ENCODE peak calls at places on chromosome 11, in ten cellular contexts. W is astrocyte of the spinal cord, E is uterus, X is Peyer's patch, O is HFF-Myc, U is NB4, L is heart right ventricle, Q is ovary, M is A549, N is neural progenitor cell. Z is an unnamed sample.

GRCh38 chr11:3873712-3874349 is 18.4 kb downstream of the STIM1 start:
- DNase-seq in N (no peak), E (no peak), U (peak; percentile 59), L (no peak), O (no peak), W (no peak), Q (no peak), M (no peak), X (no peak), Z (no peak)

GRCh38 chr11:95358516-95359322 is 127.7 kb upstream of the SESN3 start:
- DNase-seq in X (no peak), W (no peak), U (no peak), O (no peak), Q (no peak), M (peak; percentile 1), N (no peak), E (no peak), L (peak; percentile 40), Z (no peak)

GRCh38 chr11:65716774-65717405 is 3.7 kb downstream of the RNASEH2C start:
- DNase-seq in M (no peak), X (no peak), N (no peak), L (no peak), U (no peak), Q (no peak), W (no peak), E (no peak), O (no peak), Z (no peak)

GRCh38 chr11:58900479-58901420 is 38.5 kb upstream of the GLYATL1 start:
- DNase-seq in U (peak; percentile 73), L (peak; percentile 57), N (peak; percentile 93), X (peak; percentile 37), W (peak; percentile 92), Q (no peak), M (peak; percentile 85), E (no peak), O (no peak), Z (no peak)

GRCh38 chr11:118687906-118688305 is 8.5 kb upstream of the TREH start:
- DNase-seq in L (no peak), E (no peak), X (no peak), O (no peak), U (no peak), Q (no peak), W (no peak), N (no peak), M (no peak), Z (no peak)

GRCh38 chr11:61532136-61533038 is 23.8 kb downstream of the LRRC10B start:
- DNase-seq in U (peak; percentile 47), N (peak; percentile 76), W (no peak), L (no peak), Q (no peak), E (no peak), M (peak; percentile 49), O (no peak), X (peak; percentile 18), Z (no peak)

GRCh38 chr11:32830796-32831195 is 1.1 kb downstream of the PRRG4 start:
- DNase-seq in O (no peak), X (no peak), Q (no peak), L (no peak), N (no peak), U (no peak), W (no peak), M (no peak), E (no peak), Z (no peak)

GRCh38 chr11:16363709-16364108 is 7.4 kb upstream of the SOX6 start:
- DNase-seq in W (no peak), E (no peak), U (no peak), M (no peak), X (no peak), L (no peak), N (no peak), O (no peak), Q (no peak), Z (no peak)

GRCh38 chr11:13118194-13118593 is 109.1 kb downstream of the RASSF10 start:
- DNase-seq in M (peak; percentile 76), L (no peak), X (no peak), W (peak; percentile 95), U (no peak), E (no peak), N (no peak), Q (no peak), O (peak; percentile 89), Z (no peak)

GRCh38 chr11:87451400-87451799 is 413.7 kb downstream of the TMEM135 start:
- DNase-seq in U (no peak), X (no peak), W (peak; percentile 9), M (no peak), Q (no peak), N (peak; percentile 28), L (no peak), O (no peak), E (no peak), Z (no peak)

GRCh38 chr11:11263238-11264030 is 89.6 kb downstream of the CSNK2A3 start:
- DNase-seq in O (peak; percentile 14), U (no peak), L (no peak), M (no peak), N (no peak), X (no peak), E (peak; percentile 65), W (no peak), Q (no peak), Z (no peak)

GRCh38 chr11:67483901-67484665 is 1.3 kb downstream of the AIP start:
- DNase-seq in O (no peak), E (no peak), M (no peak), X (peak; percentile 46), U (peak; percentile 19), N (no peak), Q (no peak), W (no peak), L (no peak), Z (peak; percentile 73)

GRCh38 chr11:65426839-65427690 is 4.5 kb downstream of the NEAT1 start:
- DNase-seq in M (peak; percentile 80), E (no peak), O (no peak), W (peak; percentile 68), U (peak; percentile 33), N (no peak), L (no peak), X (peak; percentile 44), Q (peak; percentile 62), Z (peak; percentile 76)

GRCh38 chr11:65911682-65912568 is 6.9 kb downstream of the C11orf68 start:
- DNase-seq in L (peak; percentile 64), W (peak; percentile 73), N (peak; percentile 67), M (peak; percentile 79), Q (peak; percentile 82), E (peak; percentile 79), U (peak; percentile 77), X (no peak), O (no peak), Z (no peak)

DNA sequence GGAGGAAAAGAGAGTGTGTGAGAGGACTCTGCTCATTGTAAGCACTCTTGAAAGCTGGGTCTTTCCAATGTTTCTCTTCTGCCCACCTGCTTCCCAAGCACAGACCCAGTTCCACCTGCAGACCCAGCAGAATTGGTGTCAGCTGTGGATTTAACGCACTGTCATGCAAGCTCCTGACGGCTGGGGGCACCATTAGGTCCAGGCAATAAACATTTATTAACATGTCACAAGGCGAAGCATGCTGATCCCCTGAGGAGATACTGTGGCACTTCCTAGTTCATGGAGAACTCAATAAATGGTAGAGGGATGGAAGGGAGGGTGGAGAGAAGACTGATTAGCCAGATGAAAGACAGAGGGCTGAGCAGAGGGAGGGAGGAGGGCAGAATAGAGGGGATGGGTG is 68.3 kb upstream of the TSPAN18 start:
- DNase-seq in E (no peak), W (no peak), N (peak; percentile 35), Q (no peak), U (peak; percentile 29), O (no peak), L (no peak), M (peak; percentile 23), X (no peak), Z (no peak)
- TF ChIP-seq CTCF in E (no peak), W (peak; percentile 24), N (peak; percentile 45), Q (no peak), U (no peak), O (no peak), L (peak; percentile 25), M (no peak), X (peak; percentile 23), Z (no peak)

DNA sequence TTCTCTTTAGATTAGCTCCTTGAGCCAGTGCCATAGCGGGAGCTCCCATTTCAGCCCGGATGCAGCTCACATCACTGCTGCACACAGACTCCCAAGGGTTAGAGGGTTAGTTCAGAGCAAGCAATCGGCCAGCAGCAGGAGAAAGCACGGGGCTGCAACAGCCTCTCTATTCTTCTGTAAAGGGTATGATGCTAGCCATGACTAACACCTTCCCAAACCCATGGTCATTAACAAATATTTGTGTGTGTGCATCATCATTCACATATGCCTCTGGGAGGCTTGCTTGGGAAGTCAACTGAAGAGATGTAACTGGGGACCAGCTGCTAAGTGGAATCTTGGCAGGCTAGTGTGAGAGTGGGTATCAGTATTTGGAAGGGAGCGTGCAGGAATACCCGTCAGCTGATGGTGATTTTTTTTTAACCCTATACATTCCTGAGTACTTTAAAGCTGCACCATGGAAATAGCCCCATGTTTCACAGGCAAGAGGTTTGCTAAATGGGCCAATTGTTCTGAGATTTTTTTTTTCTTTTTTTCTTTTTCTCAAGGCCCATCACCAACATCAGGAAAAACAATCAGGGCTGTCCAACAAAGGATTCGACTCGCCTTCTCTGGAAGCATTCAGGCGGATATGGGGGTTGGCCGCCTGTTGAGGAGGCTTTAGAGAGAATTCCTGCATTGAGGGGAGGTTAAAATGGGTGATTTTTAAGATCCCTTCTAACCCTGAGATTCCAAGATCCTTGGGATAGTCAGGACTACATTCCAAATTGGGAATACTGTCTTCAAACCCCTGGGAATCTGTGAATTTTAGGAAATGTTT is 33.2 kb upstream of the CCDC89 start:
- DNase-seq in M (peak; percentile 91), X (no peak), N (peak; percentile 90), U (no peak), E (no peak), O (peak; percentile 95), Q (no peak), W (peak; percentile 98), L (peak; percentile 46), Z (peak; percentile 82)
- H3K4me3 ChIP-seq in M (peak overlapping the region; percentile 41), X (no peak overlapping the region), N (peak overlapping the region; percentile 41), U (no peak overlapping the region), E (no peak overlapping the region), O (peak overlapping the region; percentile 35), Q (no peak overlapping the region), W (peak overlapping the region; percentile 43), L (peak overlapping the region; percentile 43), Z (peak overlapping the region; percentile 62)

DNA sequence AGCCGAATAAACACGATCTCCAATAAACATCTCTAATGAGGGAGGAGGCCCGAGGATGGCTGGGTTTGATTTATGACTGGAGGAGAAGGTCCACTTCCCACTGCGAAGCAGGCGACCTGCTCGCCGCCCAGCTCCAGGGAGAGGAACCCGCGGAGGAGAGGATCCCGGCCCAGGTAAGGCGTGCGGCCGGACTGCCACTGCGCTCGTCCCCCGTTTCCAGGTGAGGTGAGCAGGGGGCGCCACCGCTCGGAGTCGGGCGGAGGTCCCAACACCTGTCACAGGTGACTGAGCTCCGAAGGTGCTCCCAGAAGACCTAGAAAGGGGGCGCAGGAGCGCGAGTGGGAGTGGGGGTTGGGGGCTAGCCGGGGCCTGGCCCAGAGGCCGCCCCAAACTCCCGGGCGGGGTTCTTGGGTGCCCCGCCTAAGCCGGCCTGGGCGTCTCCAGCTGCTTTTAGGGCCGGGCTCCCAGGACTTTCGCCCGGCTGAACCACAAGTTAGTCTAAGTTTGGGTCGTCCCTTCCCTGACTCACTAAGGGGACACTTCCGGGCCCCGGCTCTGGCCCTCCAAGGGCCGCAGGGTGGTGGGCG is 5.4 kb upstream of the PAX6 start:
- DNase-seq in Q (no peak), U (no peak), X (no peak), N (peak; percentile 39), L (no peak), E (no peak), O (no peak), M (no peak), W (no peak), Z (no peak)
- TF ChIP-seq CTCF in Q (no peak), U (no peak), X (no peak), N (no peak), L (no peak), E (no peak), O (no peak), M (no peak), W (no peak), Z (no peak)

GRCh38 chr11:90187839-90188238 is 35.0 kb downstream of the CHORDC1 start:
- DNase-seq in W (no peak), E (no peak), O (no peak), X (no peak), U (no peak), Q (no peak), N (no peak), M (no peak), L (no peak), Z (no peak)
- H3K4me3 ChIP-seq in W (no peak overlapping the region), E (no peak overlapping the region), O (no peak overlapping the region), X (no peak overlapping the region), U (no peak overlapping the region), Q (no peak overlapping the region), N (no peak overlapping the region), M (no peak overlapping the region), L (no peak overlapping the region), Z (no peak overlapping the region)

Z was measured in coronary artery.